ENCODE peak calls at places on chromosomes 3 and 15, in ten cellular contexts. T, H, M, W, U, K, V, G, D and P are unnamed samples.
A peak's percentile ranks its signal among the peaks of the same experiment; 100 is the strongest.

GRCh38 chr3:101938262-101938847 is 89.0 kb downstream of the NFKBIZ start:
- DNase-seq in T (no peak), H (no peak), M (no peak), W (no peak), U (no peak), K (no peak), V (no peak), G (no peak), D (no peak), P (no peak)

GRCh38 chr3:123098411-123099330 is 31.8 kb downstream of the PDIA5 start:
- DNase-seq in T (peak; percentile 44), H (peak; percentile 55), M (no peak), W (no peak), U (no peak), K (peak; percentile 27), V (no peak), G (no peak), D (no peak), P (no peak)

GRCh38 chr3:48584836-48585235 is 10.3 kb downstream of the COL7A1 start:
- DNase-seq in T (no peak), H (no peak), M (no peak), W (no peak), U (no peak), K (no peak), V (no peak), G (no peak), D (no peak), P (no peak)

GRCh38 chr3:150068440-150069157 is 97.9 kb upstream of the PFN2 start:
- DNase-seq in T (no peak), H (no peak), M (no peak), W (no peak), U (no peak), K (no peak), V (no peak), G (no peak), D (no peak), P (peak; percentile 89)

GRCh38 chr3:63877737-63878393 is 14.2 kb downstream of the ATXN7 start:
- DNase-seq in T (no peak), H (peak; percentile 11), M (no peak), W (peak; percentile 42), U (peak; percentile 52), K (no peak), V (no peak), G (no peak), D (no peak), P (no peak)

GRCh38 chr15:101088788-101089578 is 162.9 kb downstream of the CHSY1 start:
- DNase-seq in T (peak; percentile 80), H (peak; percentile 67), M (peak; percentile 86), W (peak; percentile 50), U (peak; percentile 45), K (peak; percentile 83), V (peak; percentile 90), G (peak; percentile 79), D (peak; percentile 75), P (peak; percentile 36)

GRCh38 chr3:139934557-139935070 is 371 bp upstream of the CLSTN2 start:
- DNase-seq in T (peak; percentile 14), H (peak; percentile 4), M (peak; percentile 49), W (peak; percentile 15), U (peak; percentile 0), K (peak; percentile 79), V (peak; percentile 91), G (no peak), D (no peak), P (no peak)

GRCh38 chr15:73685981-73686380 is 1.8 kb downstream of the CD276 start:
- DNase-seq in T (no peak), H (peak; percentile 32), M (no peak), W (no peak), U (no peak), K (no peak), V (no peak), G (no peak), D (no peak), P (no peak)

GRCh38 chr15:65329991-65330735 is 25.7 kb downstream of the RNU5B-1 start:
- DNase-seq in T (no peak), H (no peak), M (no peak), W (no peak), U (no peak), K (no peak), V (no peak), G (no peak), D (no peak), P (no peak)

GRCh38 chr3:48397767-48398681 is 26.0 kb downstream of the FBXW12 start:
- DNase-seq in T (no peak), H (no peak), M (no peak), W (no peak), U (no peak), K (no peak), V (no peak), G (no peak), D (peak; percentile 22), P (no peak)

GRCh38 chr15:57741089-57741488 is 34.6 kb downstream of the POLR2M start:
- DNase-seq in T (no peak), H (no peak), M (no peak), W (no peak), U (no peak), K (no peak), V (no peak), G (no peak), D (no peak), P (no peak)

GRCh38 chr3:43953814-43954241 is 263.1 kb downstream of the ABHD5 start:
- DNase-seq in T (no peak), H (peak; percentile 29), M (no peak), W (peak; percentile 76), U (peak; percentile 45), K (no peak), V (no peak), G (no peak), D (no peak), P (no peak)

GRCh38 chr3:24683511-24684384 is 189.1 kb upstream of the THRB start:
- DNase-seq in T (peak; percentile 12), H (peak; percentile 83), M (no peak), W (peak; percentile 66), U (peak; percentile 49), K (peak; percentile 48), V (no peak), G (no peak), D (no peak), P (peak; percentile 50)

GRCh38 chr3:102529452-102529851 is 94.6 kb downstream of the ZPLD1 start:
- DNase-seq in T (no peak), H (peak; percentile 22), M (no peak), W (peak; percentile 25), U (no peak), K (peak; percentile 8), V (no peak), G (no peak), D (no peak), P (no peak)

GRCh38 chr3:30124435-30125390 is 481.7 kb upstream of the TGFBR2 start:
- DNase-seq in T (no peak), H (peak; percentile 57), M (no peak), W (peak; percentile 75), U (peak; percentile 51), K (no peak), V (no peak), G (no peak), D (peak; percentile 52), P (peak; percentile 35)

GRCh38 chr15:67196672-67197363 is 57.6 kb downstream of the AAGAB start:
- DNase-seq in T (no peak), H (peak; percentile 63), M (no peak), W (peak; percentile 86), U (peak; percentile 80), K (no peak), V (no peak), G (no peak), D (no peak), P (no peak)

GRCh38 chr15:89139613-89140499 is 51.6 kb downstream of the ABHD2 start:
- DNase-seq in T (no peak), H (peak; percentile 48), M (no peak), W (peak; percentile 38), U (no peak), K (peak; percentile 44), V (peak; percentile 63), G (no peak), D (no peak), P (no peak)

GRCh38 chr3:139353920-139354556 is 10.2 kb downstream of the MRPS22 start:
- DNase-seq in T (no peak), H (peak; percentile 71), M (no peak), W (peak; percentile 67), U (peak; percentile 44), K (peak; percentile 64), V (no peak), G (no peak), D (no peak), P (peak; percentile 67)

DNA sequence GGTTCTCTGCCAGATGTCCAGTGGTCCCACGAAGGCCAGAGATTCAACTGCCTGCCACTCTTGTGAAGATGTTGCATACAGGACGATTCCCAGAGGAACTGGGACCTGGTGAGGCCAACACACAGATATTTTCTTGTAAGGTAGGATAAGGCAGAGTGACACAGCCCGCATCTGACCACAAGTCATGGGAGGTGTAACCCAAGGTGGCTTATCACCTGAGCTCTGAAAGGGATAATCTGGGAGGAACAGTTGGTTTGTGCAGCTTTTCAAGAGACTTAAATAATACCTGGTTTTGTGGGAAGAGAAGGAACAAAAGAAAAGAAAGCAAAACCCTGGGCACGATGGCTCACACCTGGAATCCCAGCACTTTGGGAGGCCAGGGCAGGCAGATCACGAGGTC is 39.8 kb upstream of the NR2F2 start:
- DNase-seq in T (no peak), H (no peak), M (no peak), W (no peak), U (no peak), K (no peak), V (no peak), G (no peak), D (no peak), P (no peak)
- H3K4me3 ChIP-seq in T (no peak overlapping the region), H (no peak overlapping the region), M (no peak overlapping the region), W (no peak overlapping the region), U (no peak overlapping the region), K (no peak overlapping the region), V (no peak overlapping the region), G (no peak overlapping the region), D (no peak overlapping the region), P (no peak overlapping the region)

GRCh38 chr3:31166249-31166885 is 271.9 kb upstream of the GADL1 start:
- DNase-seq in T (peak; percentile 47), H (peak; percentile 90), M (peak; percentile 58), W (peak; percentile 95), U (peak; percentile 49), K (no peak), V (no peak), G (no peak), D (no peak), P (no peak)
- H3K4me3 ChIP-seq in T (no peak overlapping the region), H (no peak overlapping the region), M (no peak overlapping the region), W (no peak overlapping the region), U (no peak overlapping the region), K (no peak overlapping the region), V (no peak overlapping the region), G (no peak overlapping the region), D (no peak overlapping the region), P (no peak overlapping the region)

DNA sequence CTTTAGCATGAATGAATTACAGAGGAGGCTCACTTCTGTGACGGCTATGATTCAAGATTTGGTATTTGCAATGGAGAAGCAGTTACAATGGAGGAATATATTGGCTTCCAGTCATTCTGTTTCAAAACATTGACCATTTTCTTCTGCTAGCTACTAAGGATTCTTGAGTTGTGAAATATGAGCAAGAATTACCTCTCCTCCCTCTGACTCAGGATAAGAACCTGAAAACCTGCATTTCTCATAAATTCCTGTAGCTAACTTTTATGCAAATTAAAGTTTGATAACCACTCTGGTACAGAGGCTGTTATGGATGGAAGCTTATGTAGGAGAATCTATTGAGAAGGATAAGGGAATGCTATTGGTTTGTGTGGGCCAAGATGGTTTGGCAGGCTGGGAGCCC is 84.1 kb upstream of the MYRIP start:
- DNase-seq in T (no peak), H (no peak), M (no peak), W (no peak), U (no peak), K (no peak), V (no peak), G (no peak), D (no peak), P (no peak)
- H3K4me3 ChIP-seq in T (no peak overlapping the region), H (no peak overlapping the region), M (no peak overlapping the region), W (no peak overlapping the region), U (no peak overlapping the region), K (no peak overlapping the region), V (no peak overlapping the region), G (no peak overlapping the region), D (no peak overlapping the region), P (no peak overlapping the region)

GRCh38 chr3:192889694-192890093 is 28.0 kb downstream of the MB21D2 start:
- DNase-seq in T (no peak), H (peak; percentile 36), M (no peak), W (no peak), U (no peak), K (no peak), V (no peak), G (no peak), D (no peak), P (no peak)
- H3K4me3 ChIP-seq in T (no peak overlapping the region), H (no peak overlapping the region), M (no peak overlapping the region), W (no peak overlapping the region), U (no peak overlapping the region), K (no peak overlapping the region), V (no peak overlapping the region), G (no peak overlapping the region), D (no peak overlapping the region), P (no peak overlapping the region)